ENCODE peak calls at places on chromosomes 5 and 9, in eight cellular contexts. N is endothelial cell of umbilical vein, U is fibroblast of the aortic adventitia, F is lower lobe of right lung, G is lower leg skin, C is dorsolateral prefrontal cortex, Y is breast epithelium, W is ovary. A is an unnamed sample.
A peak's percentile ranks its signal among the peaks of the same experiment; 100 is the strongest.

GRCh38 chr5:50856720-50857119 is 190.3 kb downstream of the PARP8 start:
- DNase-seq in C (no peak), Y (no peak), G (no peak), W (no peak), F (no peak), N (no peak), U (no peak), A (no peak)

GRCh38 chr5:66993882-66994281 is 202.7 kb downstream of the CD180 start:
- DNase-seq in C (no peak), Y (no peak), G (no peak), F (no peak), N (no peak), U (no peak), W (no peak), A (no peak)

GRCh38 chr9:22257026-22257425 is 189.6 kb upstream of the DMRTA1 start:
- DNase-seq in G (peak; percentile 17), Y (no peak), W (no peak), U (no peak), N (no peak), C (no peak), F (no peak), A (no peak)

GRCh38 chr9:80649001-80649420 is 1040.3 kb downstream of the TLE1 start:
- DNase-seq in C (no peak), U (peak; percentile 95), F (no peak), Y (no peak), W (peak; percentile 35), G (peak; percentile 57), N (peak; percentile 26), A (peak; percentile 90)

GRCh38 chr5:88760512-88760911 is 122.5 kb downstream of the MEF2C start:
- DNase-seq in U (no peak), G (no peak), Y (no peak), F (no peak), N (no peak), C (no peak), W (no peak), A (no peak)

GRCh38 chr9:109453210-109453842 is 44.8 kb downstream of the PTPN3 start:
- DNase-seq in F (no peak), U (peak; percentile 81), N (peak; percentile 54), Y (peak; percentile 37), C (no peak), G (peak; percentile 66), W (no peak), A (peak; percentile 76)

GRCh38 chr5:112548246-112548982 is 129.3 kb upstream of the EPB41L4A start:
- DNase-seq in N (peak; percentile 22), G (no peak), Y (no peak), C (no peak), F (no peak), U (peak; percentile 92), W (no peak), A (peak; percentile 86)

GRCh38 chr9:132142883-132143282 is 19.0 kb upstream of the NTNG2 start:
- DNase-seq in F (no peak), W (no peak), U (no peak), Y (no peak), C (no peak), N (no peak), G (no peak), A (no peak)

GRCh38 chr5:74865293-74865798 is 841 bp downstream of the FAM169A start:
- DNase-seq in U (no peak), N (no peak), W (no peak), C (no peak), G (no peak), F (no peak), Y (no peak), A (no peak)

GRCh38 chr5:86977185-86977584 is 290.5 kb upstream of the RASA1 start:
- DNase-seq in W (no peak), U (peak; percentile 71), G (peak; percentile 19), C (no peak), N (no peak), Y (no peak), F (no peak), A (peak; percentile 61)

GRCh38 chr5:16493261-16493660 is 27.7 kb upstream of the ZNF622 start:
- DNase-seq in G (no peak), F (no peak), W (no peak), Y (no peak), N (no peak), C (no peak), U (no peak), A (peak; percentile 27)

GRCh38 chr9:115764649-115765048 is 388.9 kb upstream of the PAPPA start:
- DNase-seq in W (no peak), N (no peak), U (peak; percentile 85), C (no peak), F (no peak), Y (no peak), G (no peak), A (no peak)

GRCh38 chr9:35829084-35829763 is at the start of gene TMEM8B:
- DNase-seq in C (peak; percentile 94), U (peak; percentile 82), G (peak; percentile 97), Y (peak; percentile 98), F (peak; percentile 99), N (peak; percentile 91), W (peak; percentile 98), A (peak; percentile 87)

GRCh38 chr5:8949908-8950307 is 596.0 kb downstream of the SEMA5A start:
- DNase-seq in G (no peak), N (no peak), C (no peak), Y (no peak), F (no peak), U (no peak), W (no peak), A (no peak)

GRCh38 chr9:33791117-33791516 is 4.2 kb upstream of the PRSS3 start:
- DNase-seq in Y (no peak), F (no peak), W (no peak), N (peak; percentile 69), U (peak; percentile 56), C (no peak), G (no peak), A (peak; percentile 92)

GRCh38 chr9:38035873-38036272 is 33.2 kb downstream of the SHB start:
- DNase-seq in F (no peak), G (no peak), N (peak; percentile 56), C (no peak), W (no peak), Y (no peak), U (peak; percentile 79), A (peak; percentile 92)

GRCh38 chr5:103562453-103563157 is at the start of gene NUDT12:
- DNase-seq in Y (peak; percentile 57), F (peak; percentile 71), N (peak; percentile 86), G (peak; percentile 38), W (peak; percentile 74), C (peak; percentile 82), U (peak; percentile 79), A (peak; percentile 81)

GRCh38 chr9:12776775-12777055 is 1.9 kb downstream of the LURAP1L start:
- DNase-seq in Y (no peak), N (no peak), C (no peak), W (no peak), F (no peak), G (no peak), U (peak; percentile 68), A (peak; percentile 81)
- H3K4me3 ChIP-seq in Y (peak overlapping the region; percentile 75), N (peak overlapping the region; percentile 66), C (peak overlapping the region; percentile 79), W (peak overlapping the region; percentile 75), F (peak overlapping the region; percentile 76), G (peak overlapping the region; percentile 3), U (peak overlapping the region; percentile 79), A (peak overlapping the region; percentile 72)

DNA sequence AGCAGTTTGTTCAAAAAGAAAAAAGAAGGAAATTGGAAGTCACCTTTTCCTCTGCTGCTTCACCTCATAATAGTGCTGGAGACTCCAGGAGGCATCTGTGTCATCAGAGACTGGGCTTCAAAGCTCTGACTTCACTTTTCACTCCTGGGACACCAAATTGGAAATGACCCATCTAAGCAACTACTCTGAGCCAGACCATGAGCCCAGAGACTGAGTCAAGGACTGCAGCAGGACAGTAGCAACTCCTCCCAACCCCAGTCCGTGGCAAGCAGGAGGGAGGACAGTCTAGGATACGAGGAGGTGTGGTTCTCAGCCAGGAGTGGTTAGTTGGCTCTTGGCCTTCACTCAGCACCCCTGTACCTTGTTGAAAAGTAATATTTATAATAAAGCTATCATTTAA is 131.5 kb downstream of the INSYN2B start:
- DNase-seq in G (no peak), F (no peak), W (no peak), N (no peak), Y (no peak), U (no peak), C (no peak), A (no peak)
- TF ChIP-seq CTCF in G (no peak), F (no peak), W (no peak), N (no peak), Y (no peak), U (no peak), C (no peak), A (no peak)

GRCh38 chr9:124661184-124661755 is 109.8 kb downstream of the NR6A1 start:
- DNase-seq in U (no peak), W (no peak), C (no peak), N (peak; percentile 17), F (no peak), Y (no peak), G (no peak), A (no peak)
- H3K4me3 ChIP-seq in U (peak overlapping the region; percentile 1), W (no peak overlapping the region), C (peak overlapping the region; percentile 62), N (no peak overlapping the region), F (no peak overlapping the region), Y (no peak overlapping the region), G (no peak overlapping the region), A (no peak overlapping the region)

GRCh38 chr5:14776640-14777039 is 94.9 kb downstream of the ANKH start:
- DNase-seq in F (no peak), Y (no peak), U (peak; percentile 4), N (no peak), C (no peak), G (no peak), W (no peak), A (no peak)

GRCh38 chr5:14778789-14779070 is 92.8 kb downstream of the ANKH start:
- DNase-seq in G (no peak), Y (no peak), F (no peak), C (no peak), U (no peak), W (no peak), N (no peak), A (no peak)

GRCh38 chr5:14779975-14780374 is 91.6 kb downstream of the ANKH start:
- DNase-seq in C (no peak), N (no peak), W (no peak), Y (no peak), G (no peak), F (no peak), U (no peak), A (no peak)

GRCh38 chr5:14777187-14777586 is 94.4 kb downstream of the ANKH start:
- DNase-seq in N (no peak), F (no peak), G (no peak), C (no peak), Y (no peak), W (no peak), U (no peak), A (no peak)

DNA sequence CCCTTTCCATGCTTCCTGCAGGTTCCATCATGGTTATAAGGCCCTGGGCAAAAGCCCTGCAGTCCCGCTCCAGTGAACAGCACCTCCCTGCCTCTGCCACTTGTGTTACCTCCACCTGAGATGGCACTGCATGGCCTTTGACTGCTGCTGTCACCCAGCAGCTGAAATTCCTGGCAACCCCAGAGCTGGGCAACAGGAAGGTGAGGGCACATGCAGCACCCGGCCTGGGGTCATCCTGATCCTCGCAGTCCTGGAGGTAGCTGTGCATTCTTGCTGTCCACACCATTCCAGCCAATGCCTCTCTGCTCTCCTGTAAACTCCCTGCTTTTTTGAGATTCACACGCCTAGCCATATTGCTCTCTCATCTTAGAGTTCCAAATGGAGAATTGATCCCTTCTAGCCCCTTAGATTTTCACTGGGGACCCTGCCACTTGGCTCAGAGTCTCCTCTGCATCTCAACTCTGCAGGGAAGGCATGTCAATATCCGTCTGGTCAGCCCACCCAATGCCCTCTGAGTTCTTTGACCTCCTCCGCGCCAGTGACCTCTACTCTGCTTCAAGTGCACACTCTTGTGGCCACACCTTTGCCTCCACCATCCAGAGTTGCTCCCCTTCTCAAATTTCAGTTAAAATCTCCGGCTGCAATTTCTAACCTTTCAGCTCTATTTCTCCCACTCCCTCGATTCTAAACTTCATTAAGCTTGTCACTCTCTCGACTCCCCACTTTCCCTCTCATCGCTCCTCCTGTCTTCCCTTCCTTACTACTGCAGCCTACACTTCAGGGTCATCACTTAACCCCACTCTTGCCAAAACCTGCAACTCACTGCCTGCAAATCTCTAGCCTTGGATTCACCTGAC is 93.4 kb downstream of the ANKH start:
- DNase-seq in W (no peak), C (no peak), G (no peak), F (no peak), U (no peak), N (no peak), Y (no peak), A (no peak)
- TF ChIP-seq CTCF in W (no peak), C (no peak), G (no peak), F (no peak), U (no peak), N (no peak), Y (no peak), A (no peak)

A was measured in cardiac fibroblast.